ENCODE peak calls at places on chromosomes 16 and 17, in seven cellular contexts. O, M, E, F, D, C and P are unnamed samples.

GRCh38 chr17:58741121-58741625 is 14.5 kb upstream of the PPM1E start:
- DNase-seq in E (no peak), O (no peak), D (peak; percentile 24), M (no peak), C (no peak), F (no peak), P (peak; percentile 81)

GRCh38 chr17:43760254-43760852 is 1.8 kb upstream of the SOST start:
- DNase-seq in D (peak; percentile 80), C (peak; percentile 94), E (peak; percentile 96), F (peak; percentile 97), M (peak; percentile 79), O (peak; percentile 88), P (peak; percentile 91)

GRCh38 chr17:76077582-76078110 is 1.3 kb upstream of the ZACN start:
- DNase-seq in D (no peak), O (no peak), F (peak; percentile 20), M (no peak), E (no peak), C (no peak), P (no peak)

GRCh38 chr16:29748077-29748759 is 2.4 kb upstream of the C16orf54 start:
- DNase-seq in F (no peak), D (no peak), E (no peak), C (no peak), O (no peak), M (no peak), P (no peak)

GRCh38 chr16:81492307-81492706 is 47.7 kb downstream of the CMIP start:
- DNase-seq in O (no peak), E (no peak), C (no peak), F (no peak), D (peak; percentile 30), M (no peak), P (no peak)

GRCh38 chr17:2060681-2061440 is 6.0 kb downstream of the HIC1 start:
- DNase-seq in M (no peak), C (no peak), O (no peak), D (peak; percentile 36), F (no peak), E (no peak), P (no peak)

GRCh38 chr16:70448075-70448474 is 6.3 kb upstream of the FCSK start:
- DNase-seq in M (no peak), E (no peak), F (no peak), D (no peak), O (no peak), C (no peak), P (no peak)

GRCh38 chr16:69323428-69323827 is 7.0 kb downstream of the PDF start:
- DNase-seq in D (no peak), M (no peak), F (no peak), O (no peak), E (no peak), C (no peak), P (no peak)

GRCh38 chr16:1180772-1181714 is 28.1 kb downstream of the CACNA1H start:
- DNase-seq in M (peak; percentile 53), O (no peak), C (no peak), D (no peak), E (no peak), F (no peak), P (no peak)

GRCh38 chr16:84360170-84360569 is 8.2 kb upstream of the ATP2C2 start:
- DNase-seq in D (peak; percentile 60), C (peak; percentile 68), F (no peak), E (no peak), M (no peak), O (no peak), P (peak; percentile 25)

GRCh38 chr16:73202176-73202729 is 154.3 kb upstream of the ZFHX3 start:
- DNase-seq in C (no peak), E (peak; percentile 79), M (no peak), F (no peak), D (peak; percentile 98), O (no peak), P (peak; percentile 97)

GRCh38 chr17:2150871-2151270 is 96.0 kb downstream of the HIC1 start:
- DNase-seq in C (no peak), E (no peak), F (no peak), O (no peak), M (no peak), D (no peak), P (no peak)

GRCh38 chr16:9845661-9846361 is 336.4 kb downstream of the GRIN2A start:
- DNase-seq in F (no peak), M (no peak), E (no peak), D (peak; percentile 75), C (no peak), O (no peak), P (no peak)

GRCh38 chr16:53100889-53101288 is 46.1 kb downstream of the CHD9 start:
- DNase-seq in O (no peak), C (no peak), E (no peak), M (no peak), F (no peak), D (no peak), P (no peak)

GRCh38 chr17:333626-334396 is 18.8 kb downstream of the RPH3AL start:
- DNase-seq in D (peak; percentile 54), C (no peak), F (peak; percentile 57), E (peak; percentile 67), M (no peak), O (peak; percentile 69), P (peak; percentile 33)

GRCh38 chr17:17994271-17994670 is 21.6 kb downstream of the DRC3 start:
- DNase-seq in M (no peak), F (peak; percentile 91), D (no peak), O (no peak), C (peak; percentile 20), E (no peak), P (no peak)

GRCh38 chr17:77690271-77691161 is 268.0 kb upstream of the TNRC6C start:
- DNase-seq in E (no peak), M (no peak), D (no peak), F (no peak), C (peak; percentile 18), O (no peak), P (no peak)

GRCh38 chr16:84839054-84839453 is 19.3 kb downstream of the CRISPLD2 start:
- DNase-seq in M (no peak), D (peak; percentile 80), C (no peak), E (no peak), O (no peak), F (no peak), P (peak; percentile 80)

GRCh38 chr16:81493755-81494433 is 49.3 kb downstream of the CMIP start:
- DNase-seq in O (no peak), F (no peak), E (peak; percentile 71), M (no peak), D (peak; percentile 86), C (peak; percentile 27), P (peak; percentile 94)

GRCh38 chr16:84292032-84292431 is 2.6 kb upstream of the WFDC1 start:
- DNase-seq in F (peak; percentile 34), E (no peak), C (no peak), D (peak; percentile 25), O (no peak), M (no peak), P (no peak)

GRCh38 chr17:64377769-64378282 is 12.8 kb downstream of the PECAM1 start:
- DNase-seq in D (peak; percentile 76), M (no peak), C (no peak), E (no peak), O (no peak), F (no peak), P (peak; percentile 60)

GRCh38 chr16:67114793-67115192 is 5.1 kb downstream of the PHAF1 start:
- DNase-seq in M (no peak), C (no peak), O (no peak), F (no peak), E (no peak), D (no peak), P (peak; percentile 72)

GRCh38 chr16:79392081-79392480 is 208.5 kb downstream of the MAF start:
- DNase-seq in F (no peak), D (no peak), M (no peak), O (no peak), E (no peak), C (no peak), P (no peak)

GRCh38 chr17:2335726-2336214 is 487 bp downstream of the TSR1 start:
- DNase-seq in C (peak; percentile 12), D (peak; percentile 36), F (peak; percentile 62), O (no peak), E (peak; percentile 11), M (no peak), P (no peak)